ENCODE peak calls at places on chromosomes 11 and 22, in ten cellular contexts. L, Y, B, V, U, C, J, T, E and I are unnamed samples.

GRCh38 chr11:117199061-117199915 is at the start of gene TAGLN:
- DNase-seq in L (no peak), Y (no peak), B (no peak), V (no peak), U (no peak), C (no peak), J (peak), T (no peak), E (no peak), I (no peak)

GRCh38 chr11:112513936-112514716 is 253.5 kb upstream of the PLET1 start:
- DNase-seq in L (peak), Y (no peak), B (no peak), V (no peak), U (no peak), C (peak), J (no peak), T (no peak), E (no peak), I (peak)

GRCh38 chr11:64148200-64148916 is 17.6 kb downstream of the MACROD1 start:
- DNase-seq in L (peak), Y (peak), B (peak), V (peak), U (peak), C (peak), J (peak), T (peak), E (peak), I (peak)

GRCh38 chr22:37639771-37640590 is 512 bp downstream of the SH3BP1 start:
- DNase-seq in L (no peak), Y (no peak), B (no peak), V (no peak), U (peak), C (no peak), J (no peak), T (no peak), E (no peak), I (peak)

GRCh38 chr11:134481135-134481534 is 69.1 kb upstream of the B3GAT1 start:
- DNase-seq in L (no peak), Y (no peak), B (no peak), V (no peak), U (no peak), C (no peak), J (no peak), T (no peak), E (no peak), I (no peak)

GRCh38 chr11:33624082-33624481 is 76.5 kb downstream of the C11orf91 start:
- DNase-seq in L (no peak), Y (no peak), B (no peak), V (no peak), U (no peak), C (no peak), J (no peak), T (no peak), E (no peak), I (peak)

GRCh38 chr22:46660604-46661201 is 40.5 kb downstream of the GRAMD4 start:
- DNase-seq in L (peak), Y (no peak), B (peak), V (no peak), U (no peak), C (no peak), J (no peak), T (no peak), E (no peak), I (no peak)

GRCh38 chr11:34331329-34331728 is 26.5 kb downstream of the ABTB2 start:
- DNase-seq in L (peak), Y (no peak), B (no peak), V (no peak), U (no peak), C (no peak), J (no peak), T (no peak), E (no peak), I (peak)

GRCh38 chr22:36738416-36739020 is 35.0 kb upstream of the CACNG2 start:
- DNase-seq in L (no peak), Y (no peak), B (no peak), V (no peak), U (no peak), C (no peak), J (no peak), T (no peak), E (no peak), I (no peak)

GRCh38 chr11:72525466-72525865 is 91.1 kb upstream of the CLPB start:
- DNase-seq in L (no peak), Y (no peak), B (no peak), V (no peak), U (no peak), C (peak), J (no peak), T (no peak), E (no peak), I (no peak)

GRCh38 chr11:115390441-115390840 is 113.8 kb downstream of the CADM1 start:
- DNase-seq in L (no peak), Y (no peak), B (no peak), V (no peak), U (no peak), C (no peak), J (no peak), T (no peak), E (no peak), I (no peak)

GRCh38 chr11:108538502-108538901 is 40.3 kb upstream of the POGLUT3 start:
- DNase-seq in L (no peak), Y (no peak), B (no peak), V (no peak), U (no peak), C (no peak), J (no peak), T (no peak), E (no peak), I (no peak)

GRCh38 chr11:102171101-102171500 is 60.9 kb downstream of the YAP1 start:
- DNase-seq in L (no peak), Y (no peak), B (no peak), V (no peak), U (no peak), C (no peak), J (no peak), T (no peak), E (no peak), I (no peak)

GRCh38 chr22:49953027-49953679 is 7.4 kb upstream of the PIM3 start:
- DNase-seq in L (no peak), Y (no peak), B (no peak), V (no peak), U (no peak), C (no peak), J (no peak), T (no peak), E (no peak), I (peak)

GRCh38 chr11:86978247-86978646 is 23.1 kb upstream of the FZD4 start:
- DNase-seq in L (no peak), Y (no peak), B (no peak), V (no peak), U (no peak), C (no peak), J (no peak), T (no peak), E (no peak), I (no peak)

GRCh38 chr11:13339196-13340153 is 61.9 kb downstream of the BMAL1 start:
- DNase-seq in L (no peak), Y (no peak), B (no peak), V (no peak), U (peak), C (no peak), J (no peak), T (no peak), E (no peak), I (no peak)

GRCh38 chr11:12284321-12285050 is 92.9 kb upstream of the PARVA start:
- DNase-seq in L (no peak), Y (no peak), B (no peak), V (no peak), U (no peak), C (no peak), J (peak), T (peak), E (no peak), I (no peak)

GRCh38 chr22:20159088-20159487 is 8.2 kb upstream of the CCDC188 start:
- DNase-seq in L (no peak), Y (no peak), B (no peak), V (no peak), U (no peak), C (no peak), J (no peak), T (no peak), E (no peak), I (no peak)

GRCh38 chr11:1943977-1944376 is 3.2 kb upstream of the MRPL23 start:
- DNase-seq in L (peak), Y (no peak), B (no peak), V (peak), U (no peak), C (no peak), J (no peak), T (peak), E (no peak), I (no peak)